ENCODE peak calls at places on chromosomes 16 and 17, in seven cellular contexts. X is IMR-90, S is A549, F is HCT116, H is H1, Y is GM12878, N is SK-N-SH. D is an unnamed sample.
A peak's percentile ranks its signal among the peaks of the same experiment; 100 is the strongest.

GRCh38 chr16:29876578-29877249 is 13.7 kb upstream of the CDIPT start:
- DNase-seq in X (no peak), H (no peak), S (no peak), Y (no peak), F (no peak), N (no peak), D (no peak)

GRCh38 chr16:77234611-77235010 is 35.4 kb downstream of the SYCE1L start:
- DNase-seq in H (no peak), F (no peak), N (no peak), Y (no peak), S (no peak), X (no peak), D (no peak)

GRCh38 chr17:36183001-36183810 is 6.8 kb upstream of the TBC1D3B start:
- DNase-seq in H (no peak), F (peak; percentile 39), Y (no peak), X (peak; percentile 54), S (peak; percentile 55), N (peak; percentile 67), D (peak; percentile 37)

GRCh38 chr16:7888421-7888820 is 555.8 kb downstream of the RBFOX1 start:
- DNase-seq in F (no peak), X (no peak), H (no peak), S (no peak), N (no peak), Y (no peak), D (no peak)

GRCh38 chr17:81922566-81923301 is 4.8 kb upstream of the SIRT7 start:
- DNase-seq in S (peak; percentile 91), Y (no peak), F (no peak), X (no peak), H (no peak), N (no peak), D (no peak)

GRCh38 chr17:28760987-28761562 is 17.3 kb downstream of the TRAF4 start:
- DNase-seq in Y (no peak), X (peak; percentile 66), F (no peak), N (no peak), H (no peak), S (no peak), D (no peak)

GRCh38 chr16:52466998-52467397 is 79.9 kb downstream of the TOX3 start:
- DNase-seq in Y (no peak), H (no peak), X (no peak), F (no peak), S (no peak), N (no peak), D (no peak)

GRCh38 chr16:59385953-59386352 is 651.8 kb upstream of the GOT2 start:
- DNase-seq in H (no peak), X (peak; percentile 62), F (no peak), N (no peak), Y (no peak), S (no peak), D (no peak)

GRCh38 chr17:58324409-58325288 is 3.9 kb downstream of the TSPOAP1 start:
- DNase-seq in H (no peak), N (peak; percentile 97), X (peak; percentile 18), F (no peak), S (no peak), Y (no peak), D (no peak)

GRCh38 chr17:45172232-45172540 is 10.5 kb downstream of the HEXIM2 start:
- DNase-seq in Y (no peak), N (no peak), S (no peak), F (no peak), X (no peak), H (no peak), D (no peak)

GRCh38 chr16:1381655-1382406 is 30.1 kb downstream of the GNPTG start:
- DNase-seq in S (no peak), X (no peak), N (no peak), Y (no peak), F (no peak), H (no peak), D (no peak)

GRCh38 chr16:533391-534088 is 6.0 kb downstream of the CAPN15 start:
- DNase-seq in Y (no peak), H (no peak), N (no peak), S (no peak), F (no peak), X (no peak), D (peak; percentile 77)

GRCh38 chr17:7208754-7209460 is 10.7 kb downstream of the DLG4 start:
- DNase-seq in S (no peak), H (no peak), N (no peak), F (no peak), X (no peak), Y (no peak), D (no peak)

GRCh38 chr17:44394833-44395232 is 5.4 kb upstream of the ITGA2B start:
- DNase-seq in F (no peak), N (no peak), H (no peak), S (no peak), X (no peak), Y (no peak), D (no peak)

GRCh38 chr16:23182206-23182674 is 305 bp upstream of the SCNN1G start:
- DNase-seq in F (peak; percentile 57), H (peak; percentile 84), N (peak; percentile 95), X (peak; percentile 25), Y (peak; percentile 23), S (peak; percentile 78), D (peak; percentile 62)

GRCh38 chr16:69064164-69064563 is 41.3 kb upstream of the HAS3 start:
- DNase-seq in N (no peak), H (no peak), Y (no peak), X (peak; percentile 36), S (peak; percentile 63), F (peak; percentile 73), D (no peak)

GRCh38 chr16:66471696-66472393 is 44.8 kb downstream of the BEAN1 start:
- DNase-seq in N (no peak), S (no peak), Y (no peak), F (no peak), H (no peak), X (no peak), D (peak; percentile 20)

GRCh38 chr16:85570735-85571562 is 42.2 kb upstream of the GSE1 start:
- DNase-seq in S (no peak), N (no peak), H (no peak), Y (peak; percentile 77), X (no peak), F (no peak), D (no peak)

GRCh38 chr17:63440127-63440769 is 5.9 kb downstream of the CYB561 start:
- DNase-seq in F (no peak), X (no peak), N (peak; percentile 82), H (no peak), Y (no peak), S (no peak), D (no peak)
- TF ChIP-seq RAD21 in F (no peak), X (no peak), N (peak; percentile 31), H (no peak), Y (no peak), S (no peak), D (no peak)

GRCh38 chr17:57256708-57257112 is 387 bp downstream of the MSI2 start:
- DNase-seq in X (no peak), S (peak; percentile 33), F (no peak), Y (no peak), N (no peak), H (no peak), D (no peak)
- TF ChIP-seq RAD21 in X (no peak), S (no peak), F (no peak), Y (no peak), N (no peak), H (no peak), D (no peak)

GRCh38 chr16:57755726-57756423 is 20.3 kb downstream of the KATNB1 start:
- DNase-seq in N (no peak), F (no peak), H (no peak), S (no peak), Y (no peak), X (no peak), D (no peak)

GRCh38 chr16:57756424-57757325 is 21.1 kb downstream of the KATNB1 start:
- DNase-seq in F (no peak), H (no peak), Y (no peak), N (no peak), S (no peak), X (no peak), D (no peak)

GRCh38 chr16:57757883-57758282 is 22.3 kb downstream of the KATNB1 start:
- DNase-seq in N (no peak), F (no peak), Y (no peak), S (no peak), H (no peak), X (no peak), D (no peak)

GRCh38 chr16:57758331-57759117 is 23.0 kb downstream of the KATNB1 start:
- DNase-seq in X (no peak), F (no peak), Y (no peak), N (no peak), H (no peak), S (no peak), D (no peak)

GRCh38 chr16:57757326-57757786 is 21.8 kb downstream of the KATNB1 start:
- DNase-seq in S (peak; percentile 83), H (no peak), Y (no peak), F (no peak), X (peak; percentile 69), N (peak; percentile 97), D (peak; percentile 73)
- TF ChIP-seq RAD21 in S (peak; percentile 90), H (peak; percentile 86), Y (peak; percentile 81), F (peak; percentile 99), X (peak; percentile 95), N (peak; percentile 84), D (peak; percentile 97)

GRCh38 chr17:79955167-79955549 is 80.5 kb downstream of the TBC1D16 start:
- DNase-seq in X (no peak), N (peak; percentile 32), H (no peak), S (no peak), F (no peak), Y (no peak), D (no peak)

GRCh38 chr17:79953335-79953734 is 82.3 kb downstream of the TBC1D16 start:
- DNase-seq in F (no peak), N (no peak), H (no peak), S (no peak), Y (no peak), X (no peak), D (no peak)

GRCh38 chr17:79952915-79953314 is 82.8 kb downstream of the TBC1D16 start:
- DNase-seq in X (no peak), Y (no peak), N (peak; percentile 21), H (no peak), F (no peak), S (no peak), D (peak; percentile 71)

GRCh38 chr17:79955961-79956735 is 79.5 kb downstream of the TBC1D16 start:
- DNase-seq in X (no peak), F (no peak), N (peak; percentile 15), H (no peak), S (no peak), Y (no peak), D (no peak)

DNA sequence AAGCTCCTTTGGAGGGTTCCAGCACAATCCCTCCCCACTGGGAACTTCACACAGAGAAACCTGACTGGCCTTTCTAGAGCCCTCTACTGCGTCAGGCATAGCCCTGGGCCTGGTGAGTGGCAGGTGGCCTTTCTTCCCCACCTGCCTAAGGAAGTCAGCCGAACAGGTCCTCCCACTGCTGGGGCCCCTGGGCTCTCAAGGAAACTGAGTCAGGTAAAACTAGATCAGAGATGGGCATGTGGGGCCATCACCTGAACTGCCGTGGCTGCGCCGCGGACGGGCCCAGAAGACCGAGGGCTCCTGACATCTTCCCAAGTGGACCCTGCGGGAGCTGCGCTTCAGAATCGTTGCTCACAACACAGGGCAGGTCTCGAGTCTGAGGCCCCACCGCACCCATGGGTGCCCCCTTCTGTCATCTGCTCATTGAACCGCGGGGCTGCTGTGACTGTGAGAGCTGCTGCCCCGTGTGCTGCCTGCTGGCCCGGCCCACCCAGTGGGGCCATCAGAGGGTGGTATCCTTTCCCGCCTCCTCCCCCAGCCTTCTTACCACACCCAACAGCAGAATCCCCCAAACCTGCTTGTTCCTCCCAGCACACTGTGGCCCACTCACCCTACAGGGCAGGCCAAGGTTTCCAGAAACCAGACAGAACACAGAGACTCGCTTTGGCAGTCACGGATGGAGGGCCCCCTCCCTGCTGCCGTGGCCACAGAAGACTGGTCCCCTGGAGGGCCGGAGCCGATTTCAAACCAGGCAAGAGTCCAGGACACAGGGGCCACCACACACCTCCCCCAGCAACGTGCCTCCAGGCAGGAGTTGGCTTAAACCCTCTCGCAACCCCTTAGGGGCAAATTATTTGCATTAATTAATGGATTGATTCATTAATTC is 81.1 kb downstream of the TBC1D16 start:
- DNase-seq in H (no peak), Y (no peak), X (no peak), F (no peak), S (no peak), N (peak; percentile 21), D (no peak)
- TF ChIP-seq RAD21 in H (no peak), Y (no peak), X (no peak), F (no peak), S (no peak), N (no peak), D (no peak)